ENCODE peak calls at places on chromosome 1, in eight cellular contexts. F is stimulated activated CD8-positive, alpha-beta memory T cell treated with anti-CD3 and anti-CD28 coated beads, Interleukin-4, amount 100 ng/mL, for 24 hours; B is activated T-cell treated with anti-CD3 and anti-CD28 coated beads for 4 hours; H is GM23248; L is pulmonary artery endothelial cell; V is tibial artery; J is HCEC 1CT; M is amniotic epithelial cell. I is an unnamed sample.

GRCh38 chr1:184433928-184434502 is 47.2 kb downstream of the C1orf21 start:
- DNase-seq in F (no peak), B (no peak), H (no peak), L (no peak), V (no peak), J (no peak), M (no peak), I (no peak)

GRCh38 chr1:155116113-155116764 is 11.4 kb upstream of the EFNA1 start:
- DNase-seq in F (no peak), B (no peak), H (no peak), L (no peak), V (no peak), J (no peak), M (no peak), I (no peak)

GRCh38 chr1:202220733-202221132 is 27.1 kb downstream of the LGR6 start:
- DNase-seq in F (no peak), B (no peak), H (no peak), L (no peak), V (no peak), J (no peak), M (no peak), I (no peak)

GRCh38 chr1:5660141-5660935 is 331.9 kb downstream of the NPHP4 start:
- DNase-seq in F (no peak), B (no peak), H (no peak), L (no peak), V (no peak), J (no peak), M (no peak), I (no peak)

GRCh38 chr1:189607477-189608096 is 870.1 kb downstream of the BRINP3 start:
- DNase-seq in F (no peak), B (no peak), H (no peak), L (no peak), V (no peak), J (no peak), M (no peak), I (no peak)

GRCh38 chr1:233364695-233365539 is 37.4 kb downstream of the MAP3K21 start:
- DNase-seq in F (no peak), B (no peak), H (peak), L (no peak), V (no peak), J (peak), M (peak), I (no peak)

GRCh38 chr1:162283657-162284056 is 93.0 kb downstream of the SPATA46 start:
- DNase-seq in F (no peak), B (no peak), H (no peak), L (no peak), V (peak), J (no peak), M (no peak), I (no peak)

GRCh38 chr1:11061652-11062365 is 2.0 kb upstream of the SRM start:
- DNase-seq in F (no peak), B (no peak), H (no peak), L (no peak), V (peak), J (no peak), M (no peak), I (no peak)

GRCh38 chr1:230291731-230292620 is 134.2 kb downstream of the PGBD5 start:
- DNase-seq in F (no peak), B (no peak), H (no peak), L (no peak), V (peak), J (no peak), M (no peak), I (no peak)

GRCh38 chr1:108663074-108663473 is 2.2 kb upstream of the HENMT1 start:
- DNase-seq in F (no peak), B (no peak), H (peak), L (no peak), V (no peak), J (no peak), M (no peak), I (no peak)

GRCh38 chr1:48823161-48823560 is 46.5 kb upstream of the BEND5 start:
- DNase-seq in F (no peak), B (no peak), H (no peak), L (no peak), V (no peak), J (no peak), M (no peak), I (no peak)